ENCODE peak calls at places on chromosomes 2 and 18, in five cellular contexts. J is nephron progenitor cell; H is stimulated activated CD4-positive, alpha-beta T cell treated with anti-CD3 and anti-CD28 coated beads, Interleukin-2, amount 100 ng/mL, for 48 hours; P is retina; E is putamen. Y is an unnamed sample.
A peak's percentile ranks its signal among the peaks of the same experiment; 100 is the strongest.

GRCh38 chr2:227363756-227364155 is 15.3 kb downstream of the TM4SF20 start:
- DNase-seq in J (no peak), H (no peak), E (no peak), P (no peak), Y (no peak)

GRCh38 chr2:172307800-172308199 is 119.6 kb upstream of the ITGA6 start:
- DNase-seq in H (no peak), P (no peak), J (no peak), E (no peak), Y (peak; percentile 11)

GRCh38 chr2:43524180-43524965 is 71.5 kb downstream of the THADA start:
- DNase-seq in H (no peak), J (no peak), E (no peak), P (no peak), Y (no peak)

GRCh38 chr18:59650266-59650820 is 46.9 kb downstream of the CCBE1 start:
- DNase-seq in H (no peak), J (no peak), E (no peak), P (no peak), Y (no peak)

GRCh38 chr2:225379861-225380260 is 19.6 kb upstream of the NYAP2 start:
- DNase-seq in P (no peak), H (no peak), J (no peak), E (no peak), Y (no peak)

GRCh38 chr18:44826418-44827259 is 146.0 kb downstream of the SETBP1 start:
- DNase-seq in E (peak; percentile 61), H (no peak), P (peak; percentile 41), J (no peak), Y (peak; percentile 75)

GRCh38 chr18:54984908-54985307 is 25.6 kb upstream of the CCDC68 start:
- DNase-seq in E (no peak), J (no peak), P (no peak), H (no peak), Y (no peak)

GRCh38 chr2:169977510-169977909 is 150.3 kb downstream of the UBR3 start:
- DNase-seq in P (no peak), E (no peak), J (no peak), H (no peak), Y (no peak)

GRCh38 chr2:58133395-58133794 is 86.8 kb downstream of the VRK2 start:
- DNase-seq in E (no peak), H (no peak), P (no peak), J (no peak), Y (no peak)

GRCh38 chr18:36536426-36536825 is 238.9 kb downstream of the FHOD3 start:
- DNase-seq in H (no peak), J (no peak), P (peak; percentile 13), E (no peak), Y (peak; percentile 43)

GRCh38 chr2:175605599-175605988 is 396.5 kb downstream of the LNPK start:
- DNase-seq in E (no peak), H (no peak), J (no peak), P (no peak), Y (no peak)

GRCh38 chr18:45621068-45621511 is 5.8 kb downstream of the SLC14A2 start:
- DNase-seq in P (peak; percentile 74), J (peak; percentile 50), H (peak; percentile 31), E (peak; percentile 45), Y (peak; percentile 54)

GRCh38 chr2:44169155-44169898 is 652 bp downstream of the PPM1B start:
- DNase-seq in P (no peak), J (peak; percentile 54), E (peak; percentile 49), H (peak; percentile 36), Y (peak; percentile 43)